ENCODE peak calls at places on chromosomes 16 and 17, in seven cellular contexts. X is adipocyte; A is astrocyte of the spinal cord; D is effector memory CD4-positive, alpha-beta T cell; P is fibroblast of pulmonary artery; T is tibial artery; H is uterus. V is an unnamed sample.

GRCh38 chr16:30741461-30741914 is 6.7 kb upstream of the PHKG2 start:
- DNase-seq in P (peak; percentile 88), T (no peak), D (no peak), A (peak; percentile 84), H (no peak), X (peak; percentile 75), V (no peak)

GRCh38 chr17:34567665-34568064 is 11.7 kb upstream of the TMEM132E start:
- DNase-seq in A (no peak), T (no peak), P (no peak), D (no peak), X (no peak), H (no peak), V (no peak)

GRCh38 chr16:73369841-73370240 is 321.9 kb upstream of the ZFHX3 start:
- DNase-seq in A (no peak), P (no peak), X (no peak), H (no peak), T (no peak), D (no peak), V (no peak)

GRCh38 chr16:22967696-22968095 is 153.7 kb downstream of the HS3ST2 start:
- DNase-seq in X (no peak), D (no peak), P (no peak), H (no peak), T (no peak), A (no peak), V (peak; percentile 18)

GRCh38 chr17:49454050-49454449 is 39.4 kb upstream of the PHB1 start:
- DNase-seq in T (no peak), A (peak; percentile 23), X (no peak), P (peak; percentile 26), D (no peak), H (no peak), V (no peak)

GRCh38 chr16:72400257-72401078 is 228.5 kb upstream of the PMFBP1 start:
- DNase-seq in A (peak; percentile 71), P (peak; percentile 88), T (peak; percentile 23), D (no peak), X (peak; percentile 81), H (no peak), V (no peak)

GRCh38 chr16:79509221-79509631 is 91.3 kb downstream of the MAF start:
- DNase-seq in H (no peak), D (no peak), P (no peak), T (peak; percentile 69), A (no peak), X (no peak), V (no peak)

GRCh38 chr16:2798723-2799204 is 494 bp downstream of the PRSS41 start:
- DNase-seq in X (no peak), H (no peak), P (no peak), A (no peak), T (no peak), D (no peak), V (no peak)

GRCh38 chr17:31495049-31495885 is 103.8 kb downstream of the RAB11FIP4 start:
- DNase-seq in T (no peak), D (no peak), A (no peak), X (no peak), H (no peak), P (no peak), V (no peak)

GRCh38 chr17:41539979-41540701 is 12.0 kb upstream of the KRT19 start:
- DNase-seq in H (no peak), P (no peak), T (no peak), X (no peak), D (no peak), A (no peak), V (no peak)

GRCh38 chr17:77120866-77121265 is 19.9 kb upstream of the SEC14L1 start:
- DNase-seq in A (peak; percentile 36), D (no peak), H (no peak), X (no peak), T (no peak), P (no peak), V (no peak)

GRCh38 chr17:31318298-31319190 is 2.9 kb downstream of the EVI2A start:
- DNase-seq in X (no peak), P (peak; percentile 90), A (peak; percentile 92), D (peak; percentile 27), T (peak; percentile 77), H (peak; percentile 73), V (peak; percentile 76)

GRCh38 chr17:11176549-11176948 is 64.5 kb upstream of the SHISA6 start:
- DNase-seq in P (no peak), H (no peak), X (no peak), A (no peak), D (no peak), T (no peak), V (no peak)

GRCh38 chr17:902463-902862 is 77.1 kb downstream of the NXN start:
- DNase-seq in P (no peak), X (no peak), A (no peak), T (no peak), H (no peak), D (no peak), V (no peak)

GRCh38 chr16:80656731-80657150 is 115.9 kb downstream of the DYNLRB2 start:
- DNase-seq in D (no peak), X (no peak), T (no peak), A (no peak), H (no peak), P (no peak), V (no peak)

GRCh38 chr16:70777973-70778406 is 23.0 kb downstream of the VAC14 start:
- DNase-seq in H (no peak), D (no peak), X (peak; percentile 26), P (no peak), A (no peak), T (no peak), V (no peak)

DNA sequence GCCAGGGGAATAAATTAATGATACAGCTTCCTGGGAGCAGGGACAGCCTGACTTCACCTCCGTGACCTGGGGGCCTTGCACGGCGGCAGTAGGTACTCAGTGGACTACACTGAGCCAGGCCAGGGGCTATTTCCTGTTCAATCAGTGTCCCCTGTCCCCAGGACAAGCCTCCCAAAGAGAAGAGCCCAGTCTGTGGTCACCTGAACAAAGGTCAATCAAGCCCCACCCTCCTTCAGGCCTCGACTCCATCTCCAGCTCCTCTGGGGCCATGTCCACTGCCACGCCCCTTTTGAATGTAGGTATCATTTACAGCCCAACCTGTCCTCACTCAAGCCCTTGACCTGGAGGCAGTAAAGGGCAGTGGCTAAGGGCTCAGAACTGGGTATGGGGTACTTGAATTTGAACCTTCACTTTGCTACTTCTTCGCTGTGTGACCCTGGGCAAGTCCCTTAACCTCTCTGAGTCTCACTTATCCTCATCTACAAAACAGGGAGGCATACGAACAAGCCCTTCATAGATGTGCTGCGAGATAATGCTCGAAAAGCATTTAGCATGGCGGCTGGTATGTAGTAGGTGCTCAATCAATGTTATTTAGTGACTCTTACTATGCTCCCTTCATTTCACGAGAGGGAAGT is 29.0 kb downstream of the MYH11 start:
- DNase-seq in T (no peak), A (no peak), D (no peak), H (no peak), P (no peak), X (no peak), V (no peak)
- H3K4me3 ChIP-seq in T (no peak overlapping the region), A (no peak overlapping the region), D (no peak overlapping the region), H (no peak overlapping the region), P (no peak overlapping the region), X (no peak overlapping the region), V (no peak overlapping the region)

DNA sequence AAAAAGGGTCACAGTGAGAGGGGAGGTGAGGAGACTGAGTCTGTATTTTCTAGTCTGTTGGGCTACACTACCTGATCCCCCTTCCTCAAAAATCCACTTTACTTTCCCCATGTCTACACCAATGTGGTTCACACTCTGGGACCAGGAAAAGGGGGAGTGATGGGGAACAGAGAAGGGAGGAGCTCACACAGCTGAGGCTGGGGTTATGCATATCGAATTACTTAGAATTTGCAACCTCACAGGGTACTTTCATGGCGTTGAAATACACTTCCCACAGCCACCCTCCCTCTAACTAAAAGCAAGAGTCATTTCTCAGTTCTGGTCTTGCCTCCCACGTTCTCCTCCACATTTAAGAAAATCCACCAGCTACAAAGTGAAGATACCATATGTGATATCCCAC is 14.1 kb downstream of the MAPT start:
- DNase-seq in A (no peak), T (no peak), X (no peak), H (no peak), P (no peak), D (no peak), V (no peak)
- H3K4me3 ChIP-seq in A (no peak overlapping the region), T (no peak overlapping the region), X (no peak overlapping the region), H (no peak overlapping the region), P (no peak overlapping the region), D (no peak overlapping the region), V (no peak overlapping the region)

GRCh38 chr16:49597796-49598195 is 224.2 kb downstream of the C16orf78 start:
- DNase-seq in A (no peak), T (no peak), D (no peak), X (no peak), P (no peak), H (no peak), V (peak; percentile 16)

GRCh38 chr16:49599281-49599680 is 225.7 kb downstream of the C16orf78 start:
- DNase-seq in H (peak; percentile 4), A (no peak), X (no peak), D (no peak), T (no peak), P (no peak), V (peak; percentile 23)

GRCh38 chr16:49596699-49597291 is 223.2 kb downstream of the C16orf78 start:
- DNase-seq in X (no peak), D (no peak), H (peak; percentile 13), P (no peak), A (peak; percentile 23), T (no peak), V (no peak)

GRCh38 chr16:49600541-49600940 is 226.9 kb downstream of the C16orf78 start:
- DNase-seq in X (no peak), T (no peak), H (peak; percentile 11), A (no peak), P (no peak), D (no peak), V (peak; percentile 44)

GRCh38 chr16:49598386-49599170 is 225.0 kb downstream of the C16orf78 start:
- DNase-seq in X (no peak), D (no peak), T (no peak), A (no peak), H (peak; percentile 8), P (no peak), V (peak; percentile 46)
- H3K4me3 ChIP-seq in X (no peak overlapping the region), D (no peak overlapping the region), T (no peak overlapping the region), A (no peak overlapping the region), H (no peak overlapping the region), P (no peak overlapping the region), V (no peak overlapping the region)

GRCh38 chr17:82237083-82237745 is 8.4 kb downstream of the SLC16A3 start:
- DNase-seq in T (no peak), P (no peak), A (no peak), X (no peak), H (peak; percentile 29), D (no peak), V (no peak)

GRCh38 chr17:82237746-82238561 is 9.1 kb downstream of the SLC16A3 start:
- DNase-seq in D (no peak), H (peak; percentile 39), T (no peak), P (no peak), X (no peak), A (no peak), V (no peak)

GRCh38 chr17:82235775-82236141 is 6.9 kb downstream of the SLC16A3 start:
- DNase-seq in A (no peak), D (no peak), P (no peak), T (no peak), H (no peak), X (no peak), V (no peak)

GRCh38 chr17:82235056-82235774 is 6.4 kb downstream of the SLC16A3 start:
- DNase-seq in D (no peak), A (no peak), T (no peak), P (no peak), H (no peak), X (no peak), V (no peak)

GRCh38 chr17:82236142-82236971 is 7.5 kb downstream of the SLC16A3 start:
- DNase-seq in P (peak; percentile 54), A (peak; percentile 63), X (peak; percentile 68), H (peak; percentile 69), T (no peak), D (peak; percentile 56), V (no peak)
- H3K4me3 ChIP-seq in P (no peak overlapping the region), A (no peak overlapping the region), X (no peak overlapping the region), H (no peak overlapping the region), T (no peak overlapping the region), D (no peak overlapping the region), V (no peak overlapping the region)

GRCh38 chr17:80845121-80845862 is 146.3 kb upstream of the CHMP6 start:
- DNase-seq in D (no peak), A (no peak), X (no peak), P (no peak), T (peak; percentile 8), H (no peak), V (no peak)
- H3K4me3 ChIP-seq in D (no peak overlapping the region), A (no peak overlapping the region), X (no peak overlapping the region), P (no peak overlapping the region), T (no peak overlapping the region), H (no peak overlapping the region), V (no peak overlapping the region)